ENCODE peak calls at places on chromosome 16, in seven cellular contexts. M is NCI-H187; A is stimulated activated CD4-positive, alpha-beta T cell treated with anti-CD3 and anti-CD28 coated beads, Interleukin-12 subunit alpha, Interleukin-12 subunit beta, amount 100 ng/mL, for 4 hours; E is NCI-H1436; R is activated CD4-positive, alpha-beta T cell treated with anti-CD3 and anti-CD28 coated beads, Interleukin-2, amount 50 U/mL, for 1 hour; P is activated naive CD4-positive, alpha-beta T cell; N is BJ. W is an unnamed sample.

GRCh38 chr16:83781-84615 is 6.0 kb downstream of the MPG start:
- DNase-seq in M (no peak), A (no peak), E (no peak), R (no peak), P (no peak), N (no peak), W (no peak)

GRCh38 chr16:49588729-49589384 is 215.3 kb downstream of the C16orf78 start:
- DNase-seq in M (no peak), A (no peak), E (no peak), R (no peak), P (no peak), N (no peak), W (no peak)

GRCh38 chr16:13414154-13414553 is 505.8 kb upstream of the ERCC4 start:
- DNase-seq in M (no peak), A (no peak), E (no peak), R (no peak), P (no peak), N (no peak), W (no peak)

GRCh38 chr16:14510939-14511797 is 118.9 kb downstream of the PARN start:
- DNase-seq in M (no peak), A (no peak), E (no peak), R (no peak), P (no peak), N (peak; percentile 39), W (peak; percentile 31)

GRCh38 chr16:54446639-54447038 is 160.1 kb upstream of the IRX3 start:
- DNase-seq in M (no peak), A (no peak), E (peak; percentile 67), R (no peak), P (no peak), N (no peak), W (no peak)

GRCh38 chr16:87608400-87608985 is 6.2 kb downstream of the JPH3 start:
- DNase-seq in M (no peak), A (peak; percentile 49), E (no peak), R (peak; percentile 40), P (peak; percentile 16), N (no peak), W (peak; percentile 63)

GRCh38 chr16:68802190-68802589 is 41.1 kb upstream of the TANGO6 start:
- DNase-seq in M (no peak), A (no peak), E (no peak), R (no peak), P (no peak), N (peak; percentile 14), W (peak; percentile 58)

GRCh38 chr16:70419384-70420327 is 19.2 kb downstream of the ST3GAL2 start:
- DNase-seq in M (no peak), A (no peak), E (no peak), R (no peak), P (no peak), N (no peak), W (no peak)

GRCh38 chr16:66474750-66475199 is 47.7 kb downstream of the BEAN1 start:
- DNase-seq in M (peak; percentile 12), A (no peak), E (peak; percentile 46), R (peak; percentile 37), P (no peak), N (no peak), W (peak; percentile 39)

GRCh38 chr16:83746611-83747010 is 61.2 kb upstream of the HSBP1 start:
- DNase-seq in M (no peak), A (no peak), E (no peak), R (no peak), P (no peak), N (no peak), W (no peak)

GRCh38 chr16:16933861-16934260 is 536.9 kb downstream of the XYLT1 start:
- DNase-seq in M (no peak), A (no peak), E (no peak), R (no peak), P (no peak), N (no peak), W (no peak)

GRCh38 chr16:85888405-85889331 is 10.3 kb upstream of the IRF8 start:
- DNase-seq in M (no peak), A (no peak), E (no peak), R (no peak), P (no peak), N (peak; percentile 29), W (peak; percentile 73)

GRCh38 chr16:11791144-11791828 is 5.8 kb downstream of the ZC3H7A start:
- DNase-seq in M (peak; percentile 45), A (no peak), E (peak; percentile 29), R (no peak), P (no peak), N (no peak), W (no peak)

GRCh38 chr16:71843517-71844031 is 2.2 kb upstream of the ATXN1L start:
- DNase-seq in M (no peak), A (no peak), E (no peak), R (no peak), P (no peak), N (no peak), W (no peak)

GRCh38 chr16:88305176-88305575 is 77.6 kb upstream of the ZNF469 start:
- DNase-seq in M (no peak), A (no peak), E (no peak), R (no peak), P (no peak), N (no peak), W (no peak)

GRCh38 chr16:26505501-26505900 is 561.2 kb upstream of the C16orf82 start:
- DNase-seq in M (no peak), A (no peak), E (no peak), R (no peak), P (no peak), N (no peak), W (no peak)

GRCh38 chr16:81841709-81842108 is 62.6 kb downstream of the PLCG2 start:
- DNase-seq in M (no peak), A (no peak), E (no peak), R (no peak), P (no peak), N (no peak), W (no peak)

GRCh38 chr16:85512716-85513115 is 100.4 kb upstream of the GSE1 start:
- DNase-seq in M (no peak), A (no peak), E (no peak), R (no peak), P (no peak), N (no peak), W (no peak)

GRCh38 chr16:49514391-49514980 is 140.9 kb downstream of the C16orf78 start:
- DNase-seq in M (no peak), A (no peak), E (peak; percentile 17), R (no peak), P (no peak), N (no peak), W (no peak)

GRCh38 chr16:75244225-75244792 is 7.1 kb downstream of the BCAR1 start:
- DNase-seq in M (no peak), A (no peak), E (no peak), R (no peak), P (no peak), N (no peak), W (peak; percentile 27)

GRCh38 chr16:26524831-26525230 is 541.9 kb upstream of the C16orf82 start:
- DNase-seq in M (no peak), A (no peak), E (no peak), R (no peak), P (no peak), N (no peak), W (no peak)

GRCh38 chr16:85002643-85003042 is 8.7 kb downstream of the ZDHHC7 start:
- DNase-seq in M (no peak), A (no peak), E (no peak), R (no peak), P (no peak), N (no peak), W (no peak)

GRCh38 chr16:75014318-75014717 is 15.5 kb downstream of the ZNRF1 start:
- DNase-seq in M (no peak), A (no peak), E (no peak), R (no peak), P (no peak), N (no peak), W (no peak)

GRCh38 chr16:52552643-52553042 is 5.7 kb upstream of the TOX3 start:
- DNase-seq in M (peak; percentile 52), A (no peak), E (peak; percentile 66), R (no peak), P (no peak), N (no peak), W (peak; percentile 23)

GRCh38 chr16:11207646-11208045 is 48.4 kb downstream of the SOCS1 start:
- DNase-seq in M (no peak), A (no peak), E (no peak), R (no peak), P (no peak), N (no peak), W (no peak)

GRCh38 chr16:81485824-81486554 is 41.4 kb downstream of the CMIP start:
- DNase-seq in M (no peak), A (no peak), E (no peak), R (no peak), P (no peak), N (no peak), W (no peak)

W was measured in PC-3.